ENCODE peak calls at places on chromosomes 16 and 17, in five cellular contexts. N, G, F, X and S are unnamed samples.

GRCh38 chr17:21001111-21001812 is 41.5 kb downstream of the USP22 start:
- DNase-seq in G (no peak), N (no peak), F (no peak), X (no peak), S (no peak)

GRCh38 chr17:48488548-48489106 is 42.2 kb downstream of the HOXB1 start:
- DNase-seq in N (no peak), F (no peak), X (no peak), G (no peak), S (no peak)

GRCh38 chr17:45284176-45285140 is 22.6 kb upstream of the SPATA32 start:
- DNase-seq in X (no peak), N (peak; percentile 32), F (no peak), G (peak; percentile 74), S (no peak)

GRCh38 chr16:86942469-86943175 is 364.3 kb downstream of the FOXL1 start:
- DNase-seq in G (no peak), X (no peak), N (peak; percentile 53), F (no peak), S (no peak)

GRCh38 chr17:8384801-8385335 is 1.9 kb upstream of the RPL26 start:
- DNase-seq in F (peak; percentile 54), G (no peak), N (peak; percentile 73), X (no peak), S (peak; percentile 48)

GRCh38 chr16:87809150-87809902 is 43.5 kb upstream of the KLHDC4 start:
- DNase-seq in F (no peak), N (no peak), G (no peak), X (no peak), S (no peak)

GRCh38 chr17:69047368-69048263 is 13.1 kb downstream of the ABCA9 start:
- DNase-seq in G (peak; percentile 63), N (no peak), X (no peak), F (no peak), S (peak; percentile 91)

GRCh38 chr16:69293401-69293800 is 17.7 kb upstream of the VPS4A start:
- DNase-seq in G (no peak), X (no peak), N (no peak), F (no peak), S (no peak)

GRCh38 chr17:76402711-76403110 is 18.3 kb downstream of the SPHK1 start:
- DNase-seq in N (no peak), X (no peak), F (no peak), G (no peak), S (no peak)

GRCh38 chr16:85428168-85428898 is 184.8 kb upstream of the GSE1 start:
- DNase-seq in X (no peak), N (peak; percentile 46), F (peak; percentile 38), G (no peak), S (peak; percentile 48)

GRCh38 chr17:47274319-47275069 is 20.9 kb downstream of the ITGB3 start:
- DNase-seq in G (no peak), F (no peak), X (no peak), N (no peak), S (no peak)

GRCh38 chr16:19555938-19556778 is 655 bp downstream of the VPS35L start:
- DNase-seq in X (no peak), N (peak; percentile 6), G (no peak), F (peak; percentile 59), S (no peak)
- TF ChIP-seq CTCF in X (no peak), N (no peak), G (no peak), F (no peak), S (no peak)

DNA sequence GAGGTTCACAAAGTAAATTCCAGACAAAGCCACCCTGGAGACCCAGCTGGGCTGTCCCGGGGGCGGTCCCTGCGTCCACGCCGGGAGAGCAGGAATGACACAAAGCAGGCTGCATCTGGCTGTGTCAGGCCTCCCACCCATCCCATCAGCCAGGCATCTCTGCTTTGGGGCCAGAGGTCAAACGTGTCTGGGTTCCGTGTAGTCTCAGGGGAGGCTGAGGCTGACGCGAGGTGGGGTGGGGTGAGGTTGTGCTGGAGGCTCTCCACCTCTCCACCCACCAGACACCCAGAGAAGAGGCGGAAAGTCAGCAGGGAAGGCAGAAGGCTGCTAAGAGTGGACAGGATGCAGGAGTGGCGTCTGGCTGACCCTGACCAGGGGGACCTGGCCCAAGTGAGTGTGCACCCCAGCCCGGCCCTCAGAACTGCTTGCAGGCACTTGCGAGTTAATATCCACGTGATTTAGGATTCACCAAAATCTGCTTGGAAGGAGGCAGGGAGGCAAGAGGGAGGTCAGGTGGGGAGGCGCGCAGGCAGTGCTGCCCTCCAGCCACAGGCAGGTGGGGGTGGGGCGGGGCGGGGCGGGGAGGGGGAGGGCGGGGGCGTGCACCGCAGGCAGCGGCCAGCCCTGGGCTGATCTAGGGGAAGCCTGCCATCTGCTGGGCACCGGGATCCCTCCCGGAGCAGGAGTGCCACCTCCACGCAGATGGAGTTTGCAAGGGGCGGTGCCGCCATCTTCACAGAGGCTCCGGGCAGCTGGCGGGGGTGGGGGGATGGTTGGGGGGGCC is 44.3 kb downstream of the TBC1D16 start:
- DNase-seq in F (peak; percentile 68), G (peak; percentile 82), X (peak; percentile 87), N (peak; percentile 92), S (peak; percentile 96)
- H3K4me3 ChIP-seq in F (no peak overlapping the region), G (no peak overlapping the region), X (peak overlapping the region; percentile 16), N (peak overlapping the region; percentile 74), S (peak overlapping the region; percentile 48)

DNA sequence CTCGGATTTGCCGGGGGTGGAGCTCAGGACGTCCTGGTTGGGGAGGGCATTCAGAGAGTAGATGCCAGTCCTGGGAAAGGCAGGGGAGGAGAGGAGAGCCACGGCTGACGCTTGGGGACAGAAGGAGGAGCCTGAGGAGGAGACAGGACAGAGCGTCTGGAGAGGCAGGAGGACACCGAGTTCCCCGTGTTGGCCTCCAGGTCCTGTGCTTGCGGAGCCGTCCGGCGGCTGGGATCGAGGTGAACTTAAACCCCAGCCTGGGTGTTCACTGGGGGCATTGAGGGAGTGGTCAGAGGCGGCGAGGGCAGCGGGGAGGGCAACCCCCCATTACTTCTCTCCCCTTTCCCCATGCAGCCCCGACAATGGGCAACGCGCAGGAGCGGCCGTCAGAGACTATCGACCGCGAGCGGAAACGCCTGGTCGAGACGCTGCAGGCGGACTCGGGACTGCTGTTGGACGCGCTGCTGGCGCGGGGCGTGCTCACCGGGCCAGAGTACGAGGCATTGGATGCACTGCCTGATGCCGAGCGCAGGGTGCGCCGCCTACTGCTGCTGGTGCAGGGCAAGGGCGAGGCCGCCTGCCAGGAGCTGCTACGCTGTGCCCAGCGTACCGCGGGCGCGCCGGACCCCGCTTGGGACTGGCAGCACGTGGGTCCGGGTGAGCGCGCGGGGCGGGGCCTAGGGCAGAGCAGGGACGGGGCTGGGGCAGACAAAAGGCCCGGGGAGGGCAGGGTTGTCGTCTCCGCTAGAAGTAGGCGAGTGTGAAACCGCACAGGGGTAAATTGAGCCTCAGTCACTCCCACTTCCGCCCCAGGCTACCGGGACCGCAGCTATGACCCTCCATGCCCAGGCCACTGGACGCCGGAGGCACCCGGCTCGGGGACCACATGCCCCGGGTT is 3.7 kb downstream of the NOL3 start:
- DNase-seq in F (no peak), X (peak; percentile 86), N (peak; percentile 87), G (peak; percentile 85), S (peak; percentile 86)
- TF ChIP-seq CTCF in F (no peak), X (peak; percentile 13), N (peak; percentile 16), G (peak; percentile 15), S (peak; percentile 50)

GRCh38 chr17:40076101-40076498 is 13.3 kb downstream of the THRA start:
- DNase-seq in G (no peak), N (no peak), X (no peak), F (no peak), S (no peak)
- H3K4me3 ChIP-seq in G (no peak overlapping the region), N (no peak overlapping the region), X (no peak overlapping the region), F (no peak overlapping the region), S (no peak overlapping the region)

DNA sequence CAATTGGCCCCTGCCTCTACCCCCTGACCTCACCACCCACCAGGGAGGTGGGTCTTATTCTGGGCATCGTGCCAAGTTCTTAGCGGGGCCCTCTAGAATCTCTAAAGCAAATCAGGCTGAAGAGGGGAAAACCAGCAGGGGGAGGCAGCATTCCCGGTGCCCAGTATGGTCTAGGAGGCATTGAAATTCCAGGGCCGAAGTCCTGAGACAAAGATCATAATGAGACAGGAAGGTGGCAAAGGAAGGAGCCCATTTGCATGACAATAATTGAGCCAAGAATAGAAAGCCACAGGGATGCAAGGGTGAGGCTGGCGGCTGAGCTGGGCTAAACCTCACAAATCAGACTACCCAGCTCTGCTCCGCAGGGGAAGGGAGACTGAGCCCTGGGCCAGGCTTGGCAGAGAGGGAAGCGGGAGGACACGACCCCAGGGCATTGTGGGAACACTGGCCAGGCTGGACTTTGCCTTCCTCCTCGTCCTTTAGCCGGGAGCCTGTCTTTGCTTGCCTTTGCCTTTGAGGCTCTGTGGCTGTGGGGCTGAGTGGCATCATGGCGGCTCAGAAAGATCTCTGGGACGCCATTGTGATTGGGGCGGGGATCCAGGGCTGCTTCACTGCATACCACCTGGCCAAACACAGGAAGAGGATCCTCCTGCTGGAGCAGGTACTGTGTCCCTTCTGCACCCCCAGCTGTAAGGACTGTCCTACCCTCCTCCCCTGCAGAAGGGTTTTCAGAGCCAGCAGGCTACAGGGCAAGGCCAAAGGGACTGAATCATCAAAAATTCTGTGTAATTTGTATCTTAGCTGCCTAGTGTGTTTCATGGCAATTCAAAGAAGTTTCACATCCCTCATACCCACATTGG is at the start of gene PIPOX:
- DNase-seq in G (no peak), X (no peak), F (no peak), N (no peak), S (no peak)
- TF ChIP-seq CTCF in G (no peak), X (no peak), F (no peak), N (no peak), S (no peak)

GRCh38 chr16:70470141-70470926 is 15.9 kb downstream of the FCSK start:
- DNase-seq in G (no peak), N (no peak), F (no peak), X (no peak), S (no peak)
- H3K4me3 ChIP-seq in G (no peak overlapping the region), N (no peak overlapping the region), F (no peak overlapping the region), X (no peak overlapping the region), S (no peak overlapping the region)